ENCODE peak calls at places on chromosome 13, in ten cellular contexts. E is CD8-positive, alpha-beta memory T cell; N is IMR-90; D is NCI-H2171; X is iris pigment epithelial cell; R is left kidney; G is cardiac muscle cell; W is activated CD8-positive, alpha-beta memory T cell treated with anti-CD3 and anti-CD28 coated beads for 24 hours; F is RWPE1; P is HEK293T. M is an unnamed sample.

GRCh38 chr13:62643799-62644484 is 1228.3 kb upstream of the PCDH20 start:
- DNase-seq in F (no peak), P (no peak), D (peak), R (peak), G (no peak), W (no peak), N (no peak), E (no peak), X (no peak), M (no peak)

GRCh38 chr13:29901714-29902631 is 51.6 kb upstream of the UBL3 start:
- DNase-seq in W (no peak), G (no peak), X (peak), E (peak), N (peak), D (peak), P (no peak), R (peak), F (peak), M (no peak)

GRCh38 chr13:42878721-42879120 is 97.3 kb downstream of the FAM216B start:
- DNase-seq in G (no peak), N (no peak), P (no peak), E (no peak), R (no peak), W (no peak), F (no peak), X (peak), D (no peak), M (no peak)

GRCh38 chr13:107867701-107868661 is 347.4 kb downstream of the LIG4 start:
- DNase-seq in E (no peak), X (peak), N (peak), F (no peak), D (peak), W (peak), R (peak), G (peak), P (peak), M (peak)

GRCh38 chr13:50126378-50127016 is 111.3 kb downstream of the KCNRG start:
- DNase-seq in W (no peak), X (peak), N (peak), P (no peak), F (no peak), G (peak), R (peak), D (no peak), E (no peak), M (no peak)

GRCh38 chr13:109146912-109147624 is 517.7 kb downstream of the MYO16 start:
- DNase-seq in X (peak), F (peak), G (no peak), R (no peak), P (no peak), D (no peak), W (no peak), E (no peak), N (peak), M (no peak)

GRCh38 chr13:29529755-29530154 is 65.7 kb downstream of the SLC7A1 start:
- DNase-seq in E (no peak), P (no peak), W (no peak), G (no peak), D (no peak), X (no peak), F (no peak), N (no peak), R (no peak), M (no peak)

GRCh38 chr13:100648354-100648753 is 26.2 kb downstream of the TMTC4 start:
- DNase-seq in N (peak), R (no peak), G (no peak), X (peak), F (no peak), E (no peak), P (no peak), W (no peak), D (no peak), M (no peak)

GRCh38 chr13:95641961-95642621 is 2.4 kb downstream of the DZIP1 start:
- DNase-seq in N (peak), F (no peak), E (no peak), P (no peak), G (peak), W (no peak), X (peak), R (peak), D (no peak), M (peak)

GRCh38 chr13:22961835-22962537 is 218.8 kb upstream of the SGCG start:
- DNase-seq in G (no peak), P (no peak), W (peak), R (no peak), F (no peak), N (no peak), X (no peak), E (no peak), D (no peak), M (no peak)

GRCh38 chr13:57630661-57631606 is 610 bp upstream of the PCDH17 start:
- DNase-seq in E (no peak), P (peak), D (no peak), N (no peak), G (peak), X (peak), R (peak), W (no peak), F (peak), M (no peak)

GRCh38 chr13:95569966-95570365 is 17.4 kb downstream of the CLDN10 start:
- DNase-seq in E (no peak), P (no peak), G (no peak), X (no peak), D (no peak), R (no peak), W (no peak), N (no peak), F (no peak), M (no peak)

GRCh38 chr13:27250833-27251165 is 559 bp upstream of the RPL21 start:
- DNase-seq in N (no peak), P (no peak), G (no peak), E (no peak), R (no peak), F (no peak), W (no peak), D (no peak), X (no peak), M (no peak)

GRCh38 chr13:22030321-22030720 is 359.4 kb downstream of the FGF9 start:
- DNase-seq in W (no peak), X (no peak), G (no peak), R (no peak), F (no peak), N (no peak), P (no peak), E (no peak), D (no peak), M (no peak)

GRCh38 chr13:110886475-110887241 is 28.2 kb downstream of the ANKRD10 start:
- DNase-seq in D (no peak), P (no peak), N (no peak), E (no peak), W (no peak), F (no peak), G (no peak), R (no peak), X (no peak), M (no peak)

GRCh38 chr13:65744761-65745160 is 1485.4 kb downstream of the PCDH9 start:
- DNase-seq in E (no peak), P (no peak), N (peak), W (no peak), R (no peak), G (no peak), D (no peak), F (no peak), X (peak), M (no peak)

GRCh38 chr13:109704771-109705628 is 81.4 kb downstream of the IRS2 start:
- DNase-seq in D (no peak), E (no peak), N (no peak), X (peak), F (peak), G (no peak), R (no peak), W (no peak), P (no peak), M (no peak)

GRCh38 chr13:78098249-78098648 is 179.6 kb upstream of the EDNRB start:
- DNase-seq in P (no peak), W (no peak), G (no peak), X (no peak), F (no peak), D (no peak), N (no peak), E (no peak), R (no peak), M (no peak)

GRCh38 chr13:60158321-60158801 is 5.4 kb downstream of the DIAPH3 start:
- DNase-seq in F (no peak), G (no peak), D (no peak), E (no peak), R (peak), P (no peak), N (no peak), W (no peak), X (no peak), M (no peak)

GRCh38 chr13:48818495-48818961 is 157.2 kb upstream of the FNDC3A start:
- DNase-seq in D (no peak), G (no peak), R (no peak), N (peak), P (no peak), F (peak), W (no peak), X (peak), E (no peak), M (no peak)

GRCh38 chr13:44106231-44107152 is 226.8 kb downstream of the LACC1 start:
- DNase-seq in E (no peak), G (no peak), X (no peak), F (no peak), P (no peak), N (no peak), R (no peak), D (no peak), W (no peak), M (no peak)

GRCh38 chr13:31014461-31014860 is 82.0 kb downstream of the TEX26 start:
- DNase-seq in G (no peak), P (no peak), X (no peak), R (no peak), W (no peak), F (no peak), N (no peak), E (no peak), D (no peak), M (no peak)

GRCh38 chr13:49082653-49083536 is 107.2 kb downstream of the FNDC3A start:
- DNase-seq in E (no peak), R (no peak), F (peak), W (no peak), X (peak), N (peak), G (no peak), P (no peak), D (no peak), M (no peak)

GRCh38 chr13:114068723-114069322 is 63.6 kb downstream of the RASA3 start:
- DNase-seq in W (no peak), E (no peak), F (no peak), N (peak), X (peak), G (peak), D (no peak), P (no peak), R (peak), M (no peak)

GRCh38 chr13:76939215-76939614 is 9.1 kb upstream of the ACOD1 start:
- DNase-seq in P (no peak), R (no peak), W (no peak), E (no peak), N (peak), D (no peak), F (peak), G (no peak), X (peak), M (no peak)

GRCh38 chr13:107364658-107365057 is 796.7 kb upstream of the ARGLU1 start:
- DNase-seq in N (no peak), G (no peak), E (no peak), F (no peak), X (no peak), W (no peak), R (no peak), D (no peak), P (no peak), M (no peak)

GRCh38 chr13:101382086-101382485 is 34.2 kb downstream of the NALCN start:
- DNase-seq in N (no peak), X (no peak), G (no peak), D (no peak), P (no peak), R (no peak), W (no peak), E (no peak), F (no peak), M (no peak)

GRCh38 chr13:99374994-99375805 is 68.0 kb upstream of the GPR183 start:
- DNase-seq in E (peak), F (no peak), R (no peak), N (no peak), P (no peak), X (no peak), W (peak), G (no peak), D (no peak), M (no peak)

GRCh38 chr13:65892859-65893258 is 1337.3 kb downstream of the PCDH9 start:
- DNase-seq in E (no peak), G (no peak), X (no peak), D (no peak), N (peak), P (no peak), F (no peak), W (no peak), R (no peak), M (no peak)